ENCODE peak calls at places on chromosomes 13 and 19, in four cellular contexts. U, B, J and R are unnamed samples.
A peak's percentile ranks its signal among the peaks of the same experiment; 100 is the strongest.

GRCh38 chr13:81639984-81640582 is 1299.2 kb upstream of the SPRY2 start:
- DNase-seq in B (no peak), U (no peak), J (no peak), R (no peak)

GRCh38 chr13:48709213-48709612 is 55.5 kb downstream of the CYSLTR2 start:
- DNase-seq in J (no peak), U (no peak), B (no peak), R (no peak)

GRCh38 chr19:16345457-16345856 is 20.8 kb downstream of the KLF2 start:
- DNase-seq in B (no peak), J (no peak), U (no peak), R (no peak)

GRCh38 chr19:47475460-47475859 is 3.8 kb upstream of the SLC8A2 start:
- DNase-seq in J (no peak), B (no peak), U (no peak), R (peak; percentile 26)

GRCh38 chr13:106619688-106620555 is 52.0 kb upstream of the ARGLU1 start:
- DNase-seq in J (peak; percentile 17), B (peak; percentile 68), U (peak; percentile 16), R (peak; percentile 84)

GRCh38 chr19:18488838-18489626 is 32.8 kb downstream of the ELL start:
- DNase-seq in J (no peak), U (no peak), B (peak; percentile 49), R (peak; percentile 84)

GRCh38 chr13:30802953-30803478 is 67.7 kb downstream of the ALOX5AP start:
- DNase-seq in B (peak; percentile 83), J (peak; percentile 85), U (no peak), R (peak; percentile 85)

GRCh38 chr13:101942038-101942437 is 459.8 kb downstream of the FGF14 start:
- DNase-seq in B (peak; percentile 35), J (no peak), U (no peak), R (peak; percentile 4)

GRCh38 chr13:110418944-110419343 is 111.9 kb downstream of the COL4A2 start:
- DNase-seq in U (no peak), J (no peak), B (peak; percentile 74), R (no peak)

GRCh38 chr13:94031609-94032008 is 447.9 kb downstream of the DCT start:
- DNase-seq in J (no peak), B (no peak), U (no peak), R (peak; percentile 17)

GRCh38 chr19:18346091-18346490 is 5.7 kb downstream of the PGPEP1 start:
- DNase-seq in B (no peak), J (no peak), U (no peak), R (no peak)

GRCh38 chr19:8631425-8631819 is 989 bp downstream of the NFILZ start:
- DNase-seq in U (no peak), J (no peak), B (no peak), R (no peak)

GRCh38 chr19:37655689-37656491 is 625 bp upstream of the ZFP30 start:
- DNase-seq in B (peak; percentile 86), U (no peak), J (peak; percentile 71), R (peak; percentile 89)

GRCh38 chr19:45643927-45644771 is 5.0 kb upstream of the EML2 start:
- DNase-seq in B (no peak), J (peak; percentile 22), U (no peak), R (no peak)

GRCh38 chr13:35953537-35954206 is 177.5 kb downstream of the DCLK1 start:
- DNase-seq in U (peak; percentile 64), J (peak; percentile 43), B (peak; percentile 91), R (peak; percentile 71)

GRCh38 chr19:13633109-13633508 is 126.8 kb upstream of the CACNA1A start:
- DNase-seq in J (no peak), B (peak; percentile 59), U (peak; percentile 9), R (peak; percentile 31)

GRCh38 chr13:44052843-44053607 is 173.3 kb downstream of the LACC1 start:
- DNase-seq in U (no peak), B (no peak), J (no peak), R (peak; percentile 39)

GRCh38 chr19:13797870-13798269 is 2.6 kb downstream of the ZSWIM4 start:
- DNase-seq in U (no peak), J (no peak), B (no peak), R (no peak)

GRCh38 chr19:42051166-42052115 is 18.6 kb downstream of the GRIK5 start:
- DNase-seq in U (no peak), J (no peak), B (no peak), R (no peak)

GRCh38 chr19:49335071-49335783 is at the start of gene CD37:
- DNase-seq in J (no peak), B (no peak), U (no peak), R (no peak)

GRCh38 chr19:18290250-18291018 is 9.0 kb upstream of the JUND start:
- DNase-seq in B (no peak), U (no peak), J (no peak), R (no peak)

GRCh38 chr19:40524655-40525054 is 52.0 kb upstream of the SHKBP1 start:
- DNase-seq in U (no peak), B (no peak), J (no peak), R (no peak)

GRCh38 chr13:99960663-99961440 is 10.7 kb downstream of the ZIC5 start:
- DNase-seq in B (no peak), U (no peak), J (no peak), R (no peak)

GRCh38 chr19:18160792-18161690 is 8.1 kb downstream of the PIK3R2 start:
- DNase-seq in J (peak; percentile 68), U (no peak), B (peak; percentile 72), R (peak; percentile 71)

GRCh38 chr19:16200038-16200775 is 2.5 kb downstream of the AP1M1 start:
- DNase-seq in J (no peak), B (no peak), U (no peak), R (no peak)

GRCh38 chr13:95229855-95230254 is 71.4 kb downstream of the ABCC4 start:
- DNase-seq in U (no peak), B (no peak), J (no peak), R (no peak)

GRCh38 chr13:20825476-20825875 is 51.7 kb upstream of the EEF1AKMT1 start:
- DNase-seq in J (no peak), U (no peak), B (peak; percentile 42), R (peak; percentile 23)

GRCh38 chr19:42396248-42396541 is 6.1 kb upstream of the CNFN start:
- DNase-seq in B (no peak), J (no peak), U (no peak), R (no peak)

GRCh38 chr13:94261163-94261562 is 218.3 kb downstream of the DCT start:
- DNase-seq in B (no peak), U (no peak), J (no peak), R (no peak)

GRCh38 chr13:107866666-107867623 is 348.4 kb downstream of the LIG4 start:
- DNase-seq in U (no peak), B (peak; percentile 25), J (peak; percentile 6), R (peak; percentile 66)

GRCh38 chr19:55174425-55175116 is 5.5 kb downstream of the SYT5 start:
- DNase-seq in U (no peak), J (no peak), B (no peak), R (no peak)

GRCh38 chr19:10618846-10619245 is 6.5 kb upstream of the SLC44A2 start:
- DNase-seq in U (no peak), B (no peak), J (no peak), R (no peak)

GRCh38 chr19:44694184-44694579 is 4.8 kb upstream of the CEACAM16 start:
- DNase-seq in J (no peak), B (no peak), U (no peak), R (no peak)